ENCODE peak calls at places on chromosomes 2 and 18, in seven cellular contexts. One of them, this sample, is unnamed.

GRCh38 chr18:49340446-49340845 is 120.0 kb downstream of the DYM start:
- DNase-seq in breast epithelium: no peak
- DNase-seq in PC-3: peak; percentile 21
- DNase-seq in keratinocyte: no peak
- DNase-seq in lung: no peak
- DNase-seq in stomach: no peak
- DNase-seq in kidney: no peak
- DNase-seq in this sample: no peak

GRCh38 chr2:19900536-19901200 is 1.1 kb downstream of the TTC32 start:
- DNase-seq in breast epithelium: no peak
- DNase-seq in PC-3: peak; percentile 43
- DNase-seq in keratinocyte: no peak
- DNase-seq in lung: no peak
- DNase-seq in stomach: no peak
- DNase-seq in kidney: no peak
- DNase-seq in this sample: no peak

GRCh38 chr2:18483896-18484295 is 76.6 kb downstream of the RDH14 start:
- DNase-seq in breast epithelium: no peak
- DNase-seq in PC-3: no peak
- DNase-seq in keratinocyte: no peak
- DNase-seq in lung: no peak
- DNase-seq in stomach: no peak
- DNase-seq in kidney: no peak
- DNase-seq in this sample: no peak

GRCh38 chr2:150325656-150326055 is 161.8 kb downstream of the RND3 start:
- DNase-seq in breast epithelium: no peak
- DNase-seq in PC-3: no peak
- DNase-seq in keratinocyte: no peak
- DNase-seq in lung: no peak
- DNase-seq in stomach: no peak
- DNase-seq in kidney: no peak
- DNase-seq in this sample: no peak

GRCh38 chr18:13366541-13366940 is 148.0 kb downstream of the LDLRAD4 start:
- DNase-seq in breast epithelium: no peak
- DNase-seq in PC-3: no peak
- DNase-seq in keratinocyte: no peak
- DNase-seq in lung: no peak
- DNase-seq in stomach: no peak
- DNase-seq in kidney: no peak
- DNase-seq in this sample: no peak

GRCh38 chr2:119857742-119858141 is 98.0 kb downstream of the PTPN4 start:
- DNase-seq in breast epithelium: no peak
- DNase-seq in PC-3: no peak
- DNase-seq in keratinocyte: no peak
- DNase-seq in lung: no peak
- DNase-seq in stomach: no peak
- DNase-seq in kidney: no peak
- DNase-seq in this sample: no peak

GRCh38 chr2:20449501-20450200 is 2.8 kb downstream of the RHOB start:
- DNase-seq in breast epithelium: no peak
- DNase-seq in PC-3: no peak
- DNase-seq in keratinocyte: no peak
- DNase-seq in lung: no peak
- DNase-seq in stomach: peak; percentile 45
- DNase-seq in kidney: peak; percentile 8
- DNase-seq in this sample: no peak

GRCh38 chr2:217820904-217821303 is 181.9 kb downstream of the TNS1 start:
- DNase-seq in breast epithelium: no peak
- DNase-seq in PC-3: no peak
- DNase-seq in keratinocyte: no peak
- DNase-seq in lung: no peak
- DNase-seq in stomach: no peak
- DNase-seq in kidney: no peak
- DNase-seq in this sample: no peak

GRCh38 chr2:8312861-8313768 is 368.7 kb upstream of the ID2 start:
- DNase-seq in breast epithelium: no peak
- DNase-seq in PC-3: peak; percentile 74
- DNase-seq in keratinocyte: no peak
- DNase-seq in lung: no peak
- DNase-seq in stomach: no peak
- DNase-seq in kidney: no peak
- DNase-seq in this sample: no peak

GRCh38 chr2:226725096-226725495 is 74.5 kb downstream of the IRS1 start:
- DNase-seq in breast epithelium: no peak
- DNase-seq in PC-3: no peak
- DNase-seq in keratinocyte: no peak
- DNase-seq in lung: no peak
- DNase-seq in stomach: no peak
- DNase-seq in kidney: peak; percentile 76
- DNase-seq in this sample: no peak

GRCh38 chr2:53913721-53914120 is 54.0 kb upstream of the GPR75 start:
- DNase-seq in breast epithelium: no peak
- DNase-seq in PC-3: no peak
- DNase-seq in keratinocyte: no peak
- DNase-seq in lung: no peak
- DNase-seq in stomach: no peak
- DNase-seq in kidney: no peak
- DNase-seq in this sample: no peak

GRCh38 chr2:241218131-241219029 is 29.9 kb downstream of the ANO7 start:
- DNase-seq in breast epithelium: no peak
- DNase-seq in PC-3: peak; percentile 16
- DNase-seq in keratinocyte: no peak
- DNase-seq in lung: no peak
- DNase-seq in stomach: peak; percentile 55
- DNase-seq in kidney: no peak
- DNase-seq in this sample: peak; percentile 55

GRCh38 chr2:158544998-158545397 is 88.2 kb downstream of the PKP4 start:
- DNase-seq in breast epithelium: no peak
- DNase-seq in PC-3: no peak
- DNase-seq in keratinocyte: no peak
- DNase-seq in lung: no peak
- DNase-seq in stomach: no peak
- DNase-seq in kidney: no peak
- DNase-seq in this sample: no peak

GRCh38 chr18:3207565-3207964 is 12.2 kb downstream of the MYOM1 start:
- DNase-seq in breast epithelium: no peak
- DNase-seq in PC-3: peak; percentile 80
- DNase-seq in keratinocyte: no peak
- DNase-seq in lung: no peak
- DNase-seq in stomach: no peak
- DNase-seq in kidney: no peak
- DNase-seq in this sample: no peak

GRCh38 chr2:8987413-8987812 is 16.1 kb downstream of the MBOAT2 start:
- DNase-seq in breast epithelium: no peak
- DNase-seq in PC-3: peak; percentile 50
- DNase-seq in keratinocyte: no peak
- DNase-seq in lung: no peak
- DNase-seq in stomach: no peak
- DNase-seq in kidney: no peak
- DNase-seq in this sample: no peak

GRCh38 chr2:196677404-196677803 is 37.9 kb downstream of the CCDC150 start:
- DNase-seq in breast epithelium: no peak
- DNase-seq in PC-3: peak; percentile 52
- DNase-seq in keratinocyte: peak; percentile 30
- DNase-seq in lung: no peak
- DNase-seq in stomach: no peak
- DNase-seq in kidney: no peak
- DNase-seq in this sample: no peak

GRCh38 chr18:57154389-57154788 is 7.5 kb downstream of the BOD1L2 start:
- DNase-seq in breast epithelium: no peak
- DNase-seq in PC-3: no peak
- DNase-seq in keratinocyte: no peak
- DNase-seq in lung: no peak
- DNase-seq in stomach: no peak
- DNase-seq in kidney: peak; percentile 74
- DNase-seq in this sample: no peak

GRCh38 chr2:190718652-190719526 is 70.0 kb downstream of the NAB1 start:
- DNase-seq in breast epithelium: peak; percentile 62
- DNase-seq in PC-3: peak; percentile 97
- DNase-seq in keratinocyte: peak; percentile 72
- DNase-seq in lung: peak; percentile 45
- DNase-seq in stomach: peak; percentile 41
- DNase-seq in kidney: peak; percentile 77
- DNase-seq in this sample: no peak

GRCh38 chr2:40371525-40372277 is 80.2 kb downstream of the SLC8A1 start:
- DNase-seq in breast epithelium: no peak
- DNase-seq in PC-3: peak; percentile 61
- DNase-seq in keratinocyte: no peak
- DNase-seq in lung: no peak
- DNase-seq in stomach: no peak
- DNase-seq in kidney: no peak
- DNase-seq in this sample: no peak

GRCh38 chr18:47422524-47422923 is 171.1 kb upstream of the SKOR2 start:
- DNase-seq in breast epithelium: no peak
- DNase-seq in PC-3: no peak
- DNase-seq in keratinocyte: no peak
- DNase-seq in lung: no peak
- DNase-seq in stomach: no peak
- DNase-seq in kidney: no peak
- DNase-seq in this sample: no peak

GRCh38 chr2:185979546-185980071 is 241.0 kb downstream of the FSIP2 start:
- DNase-seq in breast epithelium: no peak
- DNase-seq in PC-3: peak; percentile 92
- DNase-seq in keratinocyte: peak; percentile 60
- DNase-seq in lung: no peak
- DNase-seq in stomach: no peak
- DNase-seq in kidney: no peak
- DNase-seq in this sample: no peak

GRCh38 chr2:143732931-143733330 is 603.7 kb downstream of the ARHGAP15 start:
- DNase-seq in breast epithelium: no peak
- DNase-seq in PC-3: no peak
- DNase-seq in keratinocyte: no peak
- DNase-seq in lung: no peak
- DNase-seq in stomach: no peak
- DNase-seq in kidney: no peak
- DNase-seq in this sample: no peak

GRCh38 chr18:58190842-58191530 is 147.0 kb downstream of the NEDD4L start:
- DNase-seq in breast epithelium: no peak
- DNase-seq in PC-3: peak; percentile 32
- DNase-seq in keratinocyte: no peak
- DNase-seq in lung: no peak
- DNase-seq in stomach: no peak
- DNase-seq in kidney: no peak
- DNase-seq in this sample: no peak

GRCh38 chr2:214471990-214472389 is 61.1 kb downstream of the VWC2L start:
- DNase-seq in breast epithelium: no peak
- DNase-seq in PC-3: no peak
- DNase-seq in keratinocyte: no peak
- DNase-seq in lung: no peak
- DNase-seq in stomach: no peak
- DNase-seq in kidney: no peak
- DNase-seq in this sample: no peak

GRCh38 chr18:80227472-80227871 is 19.8 kb downstream of the PARD6G start:
- DNase-seq in breast epithelium: no peak
- DNase-seq in PC-3: no peak
- DNase-seq in keratinocyte: no peak
- DNase-seq in lung: no peak
- DNase-seq in stomach: no peak
- DNase-seq in kidney: no peak
- DNase-seq in this sample: no peak

GRCh38 chr2:235047171-235048160 is 95.6 kb downstream of the SH3BP4 start:
- DNase-seq in breast epithelium: peak; percentile 22
- DNase-seq in PC-3: no peak
- DNase-seq in keratinocyte: no peak
- DNase-seq in lung: no peak
- DNase-seq in stomach: no peak
- DNase-seq in kidney: no peak
- DNase-seq in this sample: no peak

GRCh38 chr2:128347701-128348504 is 29.2 kb upstream of the HS6ST1 start:
- DNase-seq in breast epithelium: peak; percentile 73
- DNase-seq in PC-3: peak; percentile 6
- DNase-seq in keratinocyte: no peak
- DNase-seq in lung: peak; percentile 48
- DNase-seq in stomach: peak; percentile 50
- DNase-seq in kidney: peak; percentile 93
- DNase-seq in this sample: peak; percentile 77

GRCh38 chr2:201414099-201415023 is 36.9 kb downstream of the TRAK2 start:
- DNase-seq in breast epithelium: no peak
- DNase-seq in PC-3: no peak
- DNase-seq in keratinocyte: no peak
- DNase-seq in lung: no peak
- DNase-seq in stomach: no peak
- DNase-seq in kidney: no peak
- DNase-seq in this sample: no peak
- H3K4me3 ChIP-seq in breast epithelium: no peak overlapping the region
- H3K4me3 ChIP-seq in PC-3: no peak overlapping the region
- H3K4me3 ChIP-seq in keratinocyte: no peak overlapping the region
- H3K4me3 ChIP-seq in lung: no peak overlapping the region
- H3K4me3 ChIP-seq in stomach: no peak overlapping the region
- H3K4me3 ChIP-seq in kidney: no peak overlapping the region
- H3K4me3 ChIP-seq in this sample: no peak overlapping the region

DNA sequence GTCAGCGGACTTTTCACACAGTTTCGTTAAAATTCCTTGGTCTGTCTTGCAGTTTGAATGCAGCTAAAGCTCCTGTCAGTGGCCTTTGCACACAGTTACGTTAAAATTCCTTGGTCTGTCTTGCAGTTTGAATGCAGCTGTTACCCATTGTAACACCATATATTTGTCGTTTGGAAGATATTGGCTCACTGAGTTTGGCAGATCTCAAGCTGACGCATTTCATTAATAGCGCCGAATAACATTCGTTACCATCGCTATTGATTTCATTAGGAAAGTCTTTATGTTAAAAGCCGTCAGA is 1.1 kb downstream of the LIMS1 start:
- DNase-seq in breast epithelium: no peak
- DNase-seq in PC-3: peak; percentile 47
- DNase-seq in keratinocyte: no peak
- DNase-seq in lung: no peak
- DNase-seq in stomach: no peak
- DNase-seq in kidney: no peak
- DNase-seq in this sample: no peak
- H3K27ac ChIP-seq in breast epithelium: peak overlapping the region; percentile 93
- H3K27ac ChIP-seq in PC-3: peak overlapping the region; percentile 16
- H3K27ac ChIP-seq in keratinocyte: peak overlapping the region; percentile 86
- H3K27ac ChIP-seq in lung: no peak overlapping the region
- H3K27ac ChIP-seq in stomach: peak overlapping the region; percentile 92
- H3K27ac ChIP-seq in kidney: peak overlapping the region; percentile 58
- H3K27ac ChIP-seq in this sample: peak overlapping the region; percentile 89

GRCh38 chr2:43890855-43891254 is 52.1 kb downstream of the ABCG8 start:
- DNase-seq in breast epithelium: no peak
- DNase-seq in PC-3: no peak
- DNase-seq in keratinocyte: no peak
- DNase-seq in lung: no peak
- DNase-seq in stomach: no peak
- DNase-seq in kidney: no peak
- DNase-seq in this sample: no peak
- H3K36me3 ChIP-seq in breast epithelium: peaks cover 5% of the 10 kb centered on the region
- H3K36me3 ChIP-seq in PC-3: peaks cover 85% of the 10 kb centered on the region
- H3K36me3 ChIP-seq in keratinocyte: peaks cover 25% of the 10 kb centered on the region
- H3K36me3 ChIP-seq in lung: peaks cover 22% of the 10 kb centered on the region
- H3K36me3 ChIP-seq in stomach: peaks cover 93% of the 10 kb centered on the region
- H3K36me3 ChIP-seq in kidney: peaks cover 61% of the 10 kb centered on the region
- H3K36me3 ChIP-seq in this sample: peaks cover 39% of the 10 kb centered on the region

GRCh38 chr2:37654419-37654818 is 17.0 kb downstream of the CDC42EP3 start:
- DNase-seq in breast epithelium: no peak
- DNase-seq in PC-3: no peak
- DNase-seq in keratinocyte: no peak
- DNase-seq in lung: no peak
- DNase-seq in stomach: no peak
- DNase-seq in kidney: no peak
- DNase-seq in this sample: no peak
- H3K4me3 ChIP-seq in breast epithelium: no peak overlapping the region
- H3K4me3 ChIP-seq in PC-3: no peak overlapping the region
- H3K4me3 ChIP-seq in keratinocyte: no peak overlapping the region
- H3K4me3 ChIP-seq in lung: no peak overlapping the region
- H3K4me3 ChIP-seq in stomach: no peak overlapping the region
- H3K4me3 ChIP-seq in kidney: no peak overlapping the region
- H3K4me3 ChIP-seq in this sample: peak overlapping the region; percentile 26

This sample was measured in heart right ventricle.